ENCODE peak calls at places on chromosomes 2 and 18, in eight cellular contexts. Q is AG09319; I is stimulated activated CD8-positive, alpha-beta memory T cell treated with anti-CD3 and anti-CD28 coated beads, Interleukin-15, amount 100 ng/mL, for 24 hours; U is NCI-H460; R is IMR-90; W is EL; G is central memory CD4-positive, alpha-beta T cell; J is A172. S is an unnamed sample.

GRCh38 chr2:98569915-98570314 is 38.4 kb downstream of the COA5 start:
- DNase-seq in G (no peak), R (no peak), J (no peak), Q (no peak), I (no peak), U (no peak), W (no peak), S (no peak)

GRCh38 chr2:28729698-28730097 is 21.9 kb upstream of the PPP1CB start:
- DNase-seq in J (no peak), Q (no peak), U (no peak), W (peak), I (no peak), R (peak), G (no peak), S (peak)

GRCh38 chr18:45837283-45838070 is 12.0 kb downstream of the SIGLEC15 start:
- DNase-seq in U (peak), J (no peak), I (no peak), Q (no peak), R (no peak), W (peak), G (peak), S (no peak)

GRCh38 chr2:20589975-20590703 is 60.8 kb downstream of the HS1BP3 start:
- DNase-seq in I (no peak), R (peak), G (no peak), U (no peak), W (peak), J (no peak), Q (no peak), S (peak)

GRCh38 chr2:108074945-108075344 is 88.6 kb downstream of the SLC5A7 start:
- DNase-seq in Q (no peak), G (no peak), J (no peak), I (no peak), W (no peak), R (no peak), U (no peak), S (no peak)

GRCh38 chr2:19667085-19667484 is 234.7 kb downstream of the TTC32 start:
- DNase-seq in I (no peak), G (no peak), W (peak), R (peak), J (peak), Q (no peak), U (peak), S (peak)

GRCh38 chr2:236536727-236537398 is 32.8 kb upstream of the ACKR3 start:
- DNase-seq in U (no peak), J (no peak), G (peak), R (no peak), W (no peak), I (no peak), Q (no peak), S (no peak)

GRCh38 chr18:6013101-6013790 is 117.9 kb upstream of the TMEM200C start:
- DNase-seq in U (no peak), Q (no peak), W (no peak), R (peak), I (no peak), J (no peak), G (no peak), S (no peak)

GRCh38 chr18:58373486-58373885 is 255.4 kb downstream of the ALPK2 start:
- DNase-seq in J (no peak), W (no peak), I (no peak), G (no peak), U (no peak), R (no peak), Q (no peak), S (no peak)

GRCh38 chr2:239264838-239265651 is 135.8 kb downstream of the HDAC4 start:
- DNase-seq in R (peak), G (peak), I (no peak), U (peak), W (peak), J (peak), Q (no peak), S (peak)

GRCh38 chr2:119230630-119231185 is 7.1 kb downstream of the STEAP3 start:
- DNase-seq in R (peak), Q (no peak), I (no peak), U (no peak), W (peak), G (no peak), J (peak), S (peak)

GRCh38 chr2:221635949-221636348 is 63.8 kb upstream of the EPHA4 start:
- DNase-seq in R (no peak), G (no peak), U (no peak), Q (no peak), J (peak), W (no peak), I (no peak), S (peak)

GRCh38 chr2:109689973-109690372 is 75.8 kb downstream of the SOWAHC start:
- DNase-seq in W (no peak), G (no peak), U (no peak), I (no peak), Q (no peak), R (no peak), J (no peak), S (no peak)

GRCh38 chr2:8620611-8621382 is 61.1 kb upstream of the ID2 start:
- DNase-seq in J (no peak), W (no peak), R (peak), Q (no peak), U (peak), G (no peak), I (no peak), S (no peak)

GRCh38 chr2:59282374-59283057 is 1041.4 kb upstream of the FANCL start:
- DNase-seq in R (no peak), U (no peak), Q (no peak), W (no peak), G (no peak), J (no peak), I (no peak), S (no peak)

GRCh38 chr2:225584821-225585220 is 185.3 kb downstream of the NYAP2 start:
- DNase-seq in W (no peak), I (no peak), G (no peak), Q (no peak), R (no peak), J (no peak), U (no peak), S (peak)

GRCh38 chr2:207902822-207903221 is 122.5 kb downstream of the PLEKHM3 start:
- DNase-seq in Q (no peak), W (no peak), R (no peak), U (no peak), J (no peak), G (no peak), I (no peak), S (no peak)

GRCh38 chr2:189698020-189698887 is 23.8 kb downstream of the ANKAR start:
- DNase-seq in J (peak), G (peak), Q (peak), R (peak), W (peak), U (peak), I (no peak), S (peak)

GRCh38 chr2:69223759-69224494 is 163.1 kb downstream of the GFPT1 start:
- DNase-seq in R (no peak), U (no peak), W (no peak), J (no peak), I (no peak), Q (no peak), G (no peak), S (no peak)

GRCh38 chr2:1893856-1894255 is 149.5 kb upstream of the PXDN start:
- DNase-seq in G (no peak), U (no peak), Q (no peak), J (no peak), R (no peak), I (no peak), W (no peak), S (no peak)

GRCh38 chr2:199460101-199460671 is 2.4 kb upstream of the SATB2 start:
- DNase-seq in W (peak), G (no peak), R (peak), I (no peak), U (peak), J (peak), Q (no peak), S (peak)

GRCh38 chr2:173086518-173087213 is 11.0 kb downstream of the MAP3K20 start:
- DNase-seq in R (peak), G (no peak), U (no peak), I (no peak), J (no peak), W (peak), Q (no peak), S (peak)

GRCh38 chr2:70638561-70638960 is 84.9 kb upstream of the TGFA start:
- DNase-seq in G (no peak), R (no peak), W (no peak), Q (no peak), U (no peak), J (no peak), I (no peak), S (no peak)

GRCh38 chr2:8740136-8740535 is 58.3 kb downstream of the ID2 start:
- DNase-seq in G (no peak), R (no peak), W (peak), J (no peak), Q (no peak), I (no peak), U (no peak), S (no peak)

GRCh38 chr18:79392226-79392625 is 3.5 kb upstream of the NFATC1 start:
- DNase-seq in R (no peak), W (no peak), U (no peak), J (no peak), I (no peak), Q (no peak), G (no peak), S (no peak)

GRCh38 chr18:59005266-59005665 is 134.4 kb upstream of the SEC11C start:
- DNase-seq in W (peak), U (no peak), Q (no peak), G (no peak), J (peak), R (peak), I (no peak), S (peak)

GRCh38 chr2:149365826-149366583 is 35.6 kb downstream of the LYPD6 start:
- DNase-seq in I (no peak), G (no peak), R (peak), U (no peak), W (peak), Q (no peak), J (peak), S (peak)

GRCh38 chr2:127365211-127365643 is 22.5 kb downstream of the MAP3K2 start:
- DNase-seq in Q (no peak), W (no peak), J (no peak), G (no peak), I (no peak), R (peak), U (no peak), S (no peak)

GRCh38 chr18:26943906-26944305 is 78.4 kb upstream of the AQP4 start:
- DNase-seq in G (no peak), I (no peak), Q (no peak), U (no peak), J (no peak), R (no peak), W (no peak), S (no peak)

GRCh38 chr2:238042849-238043584 is 17.8 kb upstream of the SCLY start:
- DNase-seq in I (no peak), G (no peak), U (no peak), Q (no peak), J (no peak), R (peak), W (no peak), S (no peak)

GRCh38 chr2:137957033-137957432 is 7.2 kb upstream of the HNMT start:
- DNase-seq in J (peak), U (no peak), R (peak), G (no peak), Q (peak), W (peak), I (no peak), S (peak)

GRCh38 chr2:673615-674318 is 3.4 kb downstream of the TMEM18 start:
- DNase-seq in G (no peak), R (peak), J (peak), I (no peak), U (no peak), W (peak), Q (no peak), S (peak)

GRCh38 chr2:70029814-70030409 is 57.4 kb upstream of the PCBP1 start:
- DNase-seq in I (no peak), R (peak), U (no peak), J (peak), G (no peak), W (peak), Q (peak), S (peak)

GRCh38 chr2:88919087-88919738 is 227.7 kb downstream of the RPIA start:
- DNase-seq in R (peak), J (peak), U (peak), Q (no peak), I (no peak), G (no peak), W (peak), S (peak)